ENCODE peak calls at places on chromosomes 1 and 21, in seven cellular contexts. X is NCI-H2029; L is CD4-positive, alpha-beta T cell; H is EH; B is naive thymus-derived CD4-positive, alpha-beta T cell; M is CD8-positive, alpha-beta T cell; K is RWPE1. C is an unnamed sample.

GRCh38 chr1:71908313-71908712 is 374.0 kb downstream of the NEGR1 start:
- DNase-seq in H (no peak), K (no peak), M (no peak), X (peak), L (no peak), B (no peak), C (no peak)

GRCh38 chr1:203148127-203148526 is 20.6 kb downstream of the ADORA1 start:
- DNase-seq in H (no peak), B (no peak), M (no peak), L (no peak), X (peak), K (peak), C (no peak)

GRCh38 chr1:214850432-214851010 is 232.0 kb upstream of the KCNK2 start:
- DNase-seq in L (no peak), K (no peak), B (no peak), M (no peak), X (no peak), H (peak), C (no peak)

GRCh38 chr1:198679535-198680173 is 40.8 kb downstream of the PTPRC start:
- DNase-seq in H (no peak), B (no peak), K (no peak), M (peak), L (peak), X (peak), C (no peak)

GRCh38 chr21:43827015-43827611 is 37.7 kb downstream of the RRP1 start:
- DNase-seq in L (no peak), M (no peak), K (no peak), B (no peak), X (no peak), H (peak), C (no peak)

GRCh38 chr21:41230530-41230929 is 62.6 kb downstream of the BACE2 start:
- DNase-seq in L (no peak), H (no peak), B (no peak), M (no peak), X (no peak), K (no peak), C (no peak)

GRCh38 chr1:162366671-162367070 is 10.0 kb downstream of the SPATA46 start:
- DNase-seq in X (no peak), H (peak), K (peak), L (no peak), B (no peak), M (no peak), C (no peak)

GRCh38 chr1:232943679-232944252 is 6.6 kb upstream of the NTPCR start:
- DNase-seq in H (no peak), M (no peak), B (no peak), K (no peak), X (no peak), L (no peak), C (no peak)

GRCh38 chr1:235822685-235823084 is 44.0 kb downstream of the LYST start:
- DNase-seq in M (no peak), K (no peak), H (peak), X (no peak), B (no peak), L (no peak), C (no peak)

GRCh38 chr21:45516071-45516670 is 26.1 kb downstream of the SLC19A1 start:
- DNase-seq in L (no peak), H (no peak), M (no peak), B (no peak), K (no peak), X (no peak), C (no peak)

GRCh38 chr1:39692152-39693064 is 1.2 kb upstream of the HPCAL4 start:
- DNase-seq in L (peak), H (no peak), M (no peak), K (no peak), X (peak), B (no peak), C (no peak)

GRCh38 chr1:160993544-160993943 is 27.4 kb downstream of the F11R start:
- DNase-seq in B (no peak), H (peak), X (no peak), L (no peak), K (peak), M (no peak), C (peak)

GRCh38 chr1:84844094-84844493 is 48.9 kb downstream of the LPAR3 start:
- DNase-seq in K (no peak), L (no peak), B (no peak), H (no peak), M (no peak), X (no peak), C (no peak)

GRCh38 chr1:55081188-55081904 is 42.0 kb downstream of the PCSK9 start:
- DNase-seq in B (no peak), H (peak), X (no peak), M (no peak), L (no peak), K (peak), C (no peak)

GRCh38 chr1:233566886-233567285 is 47.0 kb upstream of the KCNK1 start:
- DNase-seq in M (no peak), H (no peak), B (no peak), K (no peak), X (no peak), L (no peak), C (no peak)

C was measured in NCI-H1092 treated with DMSO at 0.1 percent for 48 hours.